ENCODE peak calls at places on chromosomes 5 and 9, in four cellular contexts. H is globus pallidus, Q is amygdala, U is GM06990. P is an unnamed sample.

GRCh38 chr5:149410721-149411432 is 31.8 kb upstream of the IL17B start:
- DNase-seq in H (no peak), Q (no peak), U (no peak), P (no peak)

GRCh38 chr9:92176800-92177185 is 61.6 kb upstream of the SPTLC1 start:
- DNase-seq in H (no peak), Q (no peak), U (no peak), P (no peak)

GRCh38 chr9:71941998-71942567 is 30.6 kb downstream of the C9orf85 start:
- DNase-seq in H (no peak), Q (no peak), U (no peak), P (no peak)

GRCh38 chr5:160655717-160656116 is 196.3 kb downstream of the ATP10B start:
- DNase-seq in H (no peak), Q (no peak), U (no peak), P (no peak)

GRCh38 chr9:128128836-128129590 is 1.5 kb upstream of the PTGES2 start:
- DNase-seq in H (peak; percentile 23), Q (no peak), U (no peak), P (no peak)

GRCh38 chr9:107867738-107868137 is 378.2 kb upstream of the KLF4 start:
- DNase-seq in H (no peak), Q (no peak), U (no peak), P (no peak)

GRCh38 chr9:122095010-122095767 is 2.1 kb upstream of the TTLL11 start:
- DNase-seq in H (peak; percentile 34), Q (no peak), U (peak; percentile 29), P (peak; percentile 39)

GRCh38 chr5:56589486-56589870 is 225.9 kb upstream of the MAP3K1 start:
- DNase-seq in H (no peak), Q (no peak), U (no peak), P (no peak)

GRCh38 chr5:129046151-129046550 is 48.4 kb upstream of the ISOC1 start:
- DNase-seq in H (no peak), Q (no peak), U (no peak), P (no peak)

GRCh38 chr9:130029591-130029990 is 13.4 kb downstream of the FNBP1 start:
- DNase-seq in H (no peak), Q (no peak), U (no peak), P (no peak)

GRCh38 chr5:141713616-141714309 is 31.7 kb upstream of the ARAP3 start:
- DNase-seq in H (no peak), Q (no peak), U (no peak), P (no peak)

GRCh38 chr5:6731465-6732237 is 18.4 kb downstream of the TENT4A start:
- DNase-seq in H (no peak), Q (no peak), U (no peak), P (no peak)

GRCh38 chr5:158769702-158770101 is 330.0 kb downstream of the EBF1 start:
- DNase-seq in H (no peak), Q (no peak), U (no peak), P (no peak)

GRCh38 chr5:134511796-134512660 is 13.4 kb upstream of the JADE2 start:
- DNase-seq in H (no peak), Q (no peak), U (no peak), P (no peak)

GRCh38 chr5:80569961-80570786 is at the start of gene ANKRD34B:
- DNase-seq in H (no peak), Q (no peak), U (peak; percentile 59), P (no peak)

GRCh38 chr9:134040176-134040565 is 14.9 kb downstream of the BRD3OS start:
- DNase-seq in H (no peak), Q (no peak), U (peak; percentile 7), P (no peak)

GRCh38 chr9:94927762-94928158 is 201.3 kb downstream of the AOPEP start:
- DNase-seq in H (no peak), Q (no peak), U (no peak), P (no peak)

GRCh38 chr9:96166981-96167380 is 135.0 kb downstream of the HSD17B3 start:
- DNase-seq in H (no peak), Q (no peak), U (no peak), P (no peak)

GRCh38 chr5:542693-543311 is 18.6 kb upstream of the SLC9A3 start:
- DNase-seq in H (no peak), Q (no peak), U (no peak), P (no peak)

P was measured in hypothalamus.